ENCODE peak calls at places on chromosomes 11 and 22, in eight cellular contexts. G is ovary; K is SK-N-SH; O is body of pancreas; Y is fibroblast of lung; C is heart left ventricle; I is CD4-positive, alpha-beta memory T cell; D is CD8-positive, alpha-beta memory T cell. V is an unnamed sample. For H3K27me3, the result is how much of the 10 kb centered on the place peaks cover.

GRCh38 chr22:47606426-47606825 is 844.0 kb downstream of the TBC1D22A start:
- DNase-seq in D (no peak), O (no peak), Y (no peak), C (no peak), I (no peak), G (no peak), K (no peak), V (no peak)

GRCh38 chr22:23591203-23591791 is 11.2 kb upstream of the IGLL1 start:
- DNase-seq in K (peak), O (peak), G (peak), C (peak), Y (peak), I (peak), D (peak), V (peak)

GRCh38 chr22:39454385-39454871 is 2.4 kb upstream of the MGAT3 start:
- DNase-seq in K (no peak), C (no peak), O (no peak), Y (peak), D (no peak), I (no peak), G (no peak), V (no peak)

GRCh38 chr11:15688351-15688792 is 573.6 kb downstream of the INSC start:
- DNase-seq in G (no peak), C (peak), I (no peak), D (no peak), Y (peak), K (no peak), O (no peak), V (no peak)

GRCh38 chr11:5204787-5205186 is 4.3 kb upstream of the OR51V1 start:
- DNase-seq in G (no peak), D (no peak), I (no peak), K (peak), C (no peak), O (no peak), Y (peak), V (no peak)

GRCh38 chr11:66956689-66957290 is 1.4 kb downstream of the PC start:
- DNase-seq in O (no peak), Y (peak), K (no peak), D (no peak), G (no peak), C (peak), I (no peak), V (no peak)

GRCh38 chr11:59221438-59221837 is 8.7 kb upstream of the MPEG1 start:
- DNase-seq in C (no peak), Y (peak), K (no peak), G (no peak), I (no peak), D (no peak), O (no peak), V (no peak)

GRCh38 chr11:7595016-7595869 is 78.1 kb downstream of the CYB5R2 start:
- DNase-seq in D (no peak), Y (no peak), K (no peak), O (no peak), I (no peak), G (no peak), C (no peak), V (no peak)

GRCh38 chr22:28141614-28142013 is 222.6 kb upstream of the PITPNB start:
- DNase-seq in K (no peak), I (no peak), Y (peak), D (no peak), O (no peak), G (no peak), C (no peak), V (no peak)

GRCh38 chr11:67396587-67397398 is 4.9 kb downstream of the PPP1CA start:
- DNase-seq in G (no peak), C (no peak), I (no peak), D (no peak), O (no peak), K (no peak), Y (no peak), V (no peak)

GRCh38 chr11:96235725-96236124 is 107.3 kb downstream of the MAML2 start:
- DNase-seq in D (no peak), G (no peak), Y (no peak), K (no peak), I (no peak), O (no peak), C (no peak), V (no peak)

GRCh38 chr11:134925432-134925831 is 513.4 kb upstream of the B3GAT1 start:
- DNase-seq in Y (no peak), O (no peak), G (no peak), C (no peak), D (no peak), K (no peak), I (no peak), V (no peak)

GRCh38 chr11:26331911-26332571 is at the start of gene ANO3:
- DNase-seq in O (peak), D (no peak), K (peak), Y (peak), C (peak), I (no peak), G (peak), V (no peak)

GRCh38 chr11:125105921-125106320 is 5.5 kb downstream of the TMEM218 start:
- DNase-seq in C (no peak), I (no peak), K (no peak), O (no peak), Y (no peak), D (no peak), G (no peak), V (no peak)

GRCh38 chr11:21656065-21656464 is 536.8 kb upstream of the ANO5 start:
- DNase-seq in G (no peak), K (no peak), C (no peak), I (no peak), O (no peak), D (no peak), Y (no peak), V (no peak)

GRCh38 chr11:57763568-57763967 is 2.0 kb downstream of the CTNND1 start:
- DNase-seq in C (no peak), K (peak), D (no peak), Y (peak), I (no peak), G (no peak), O (no peak), V (no peak)

GRCh38 chr11:78943841-78944240 is 369.2 kb upstream of the NARS2 start:
- DNase-seq in K (peak), C (no peak), D (no peak), Y (no peak), O (no peak), G (no peak), I (no peak), V (no peak)

GRCh38 chr22:47402876-47403525 is 640.6 kb downstream of the TBC1D22A start:
- DNase-seq in O (no peak), I (no peak), Y (no peak), D (no peak), K (no peak), C (no peak), G (no peak), V (no peak)

GRCh38 chr11:1882265-1883238 is 9.1 kb downstream of the PRR33 start:
- DNase-seq in G (peak), O (peak), Y (peak), I (peak), K (peak), D (peak), C (peak), V (peak)

GRCh38 chr22:36981247-36981775 is 37.9 kb downstream of the TST start:
- DNase-seq in G (no peak), K (no peak), C (no peak), D (no peak), Y (no peak), O (no peak), I (no peak), V (no peak)

GRCh38 chr22:36986242-36986821 is 32.9 kb downstream of the TST start:
- DNase-seq in G (no peak), C (no peak), D (no peak), I (peak), Y (no peak), K (no peak), O (no peak), V (no peak)

GRCh38 chr22:36982136-36982535 is 37.1 kb downstream of the TST start:
- DNase-seq in G (no peak), Y (no peak), O (no peak), C (no peak), K (no peak), I (no peak), D (no peak), V (no peak)

GRCh38 chr22:36988075-36988474 is 31.2 kb downstream of the TST start:
- DNase-seq in G (no peak), D (no peak), Y (no peak), K (no peak), C (no peak), I (no peak), O (no peak), V (no peak)

GRCh38 chr22:36985490-36985889 is 33.8 kb downstream of the TST start:
- DNase-seq in C (no peak), G (no peak), K (no peak), O (no peak), D (no peak), I (no peak), Y (no peak), V (no peak)
- H3K27me3 ChIP-seq in C (under half), G (under half), K (under half), O (under half), D (under half), I (under half), Y (under half), V (under half)

DNA sequence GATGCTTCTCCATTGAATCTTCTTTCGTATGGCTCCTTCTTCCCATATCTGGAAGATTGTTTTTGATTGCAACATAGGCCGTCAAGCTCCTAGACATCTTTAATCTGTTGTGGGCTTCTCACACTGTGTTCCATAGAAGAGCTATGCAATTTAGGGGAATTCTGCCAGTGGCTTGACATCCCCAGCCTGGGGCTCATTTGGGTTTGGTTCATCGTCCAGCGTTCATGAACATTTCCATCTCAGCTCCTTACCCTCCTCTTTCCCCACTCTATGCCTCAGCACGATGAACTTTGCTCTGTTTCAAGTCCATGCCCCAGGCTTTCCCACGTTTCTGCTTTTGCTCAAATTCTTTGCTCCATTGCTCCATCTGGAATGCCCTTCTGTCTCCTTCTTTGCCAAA is 26.0 kb upstream of the CLMP start:
- DNase-seq in Y (no peak), D (no peak), K (no peak), G (no peak), I (no peak), C (no peak), O (no peak), V (no peak)
- H3K27ac ChIP-seq in Y (no peak), D (no peak), K (no peak), G (no peak), I (no peak), C (no peak), O (no peak), V (no peak)

GRCh38 chr11:20611892-20612291 is 12.5 kb downstream of the SLC6A5 start:
- DNase-seq in D (no peak), O (no peak), I (no peak), Y (no peak), K (no peak), C (no peak), G (no peak), V (no peak)
- H3K27me3 ChIP-seq in D (under half), O (under half), I (under half), Y (under half), K (under half), C (under half), G (under half), V (under half)

GRCh38 chr22:26462971-26463661 is 20.5 kb downstream of the HPS4 start:
- DNase-seq in Y (peak), C (no peak), I (no peak), O (no peak), G (no peak), D (no peak), K (no peak), V (no peak)
- H3K27ac ChIP-seq in Y (no peak), C (no peak), I (no peak), O (no peak), G (no peak), D (no peak), K (no peak), V (no peak)

GRCh38 chr11:16871368-16871767 is 132.9 kb downstream of the C11orf58 start:
- DNase-seq in D (no peak), I (no peak), C (no peak), O (no peak), K (no peak), Y (peak), G (no peak), V (no peak)

GRCh38 chr11:16863382-16863781 is 124.9 kb downstream of the C11orf58 start:
- DNase-seq in O (no peak), Y (peak), K (no peak), C (peak), D (no peak), G (no peak), I (no peak), V (no peak)

GRCh38 chr11:16862733-16863132 is 124.3 kb downstream of the C11orf58 start:
- DNase-seq in D (no peak), C (no peak), I (no peak), K (peak), Y (no peak), O (no peak), G (no peak), V (no peak)

GRCh38 chr11:16861867-16862266 is 123.4 kb downstream of the C11orf58 start:
- DNase-seq in O (no peak), G (no peak), I (no peak), K (no peak), D (no peak), Y (no peak), C (no peak), V (no peak)

GRCh38 chr11:16867097-16867496 is 128.7 kb downstream of the C11orf58 start:
- DNase-seq in C (no peak), D (no peak), I (no peak), O (no peak), Y (no peak), K (no peak), G (no peak), V (no peak)
- H3K27me3 ChIP-seq in C (under half), D (under half), I (under half), O (under half), Y (under half), K (under half), G (under half), V (under half)

DNA sequence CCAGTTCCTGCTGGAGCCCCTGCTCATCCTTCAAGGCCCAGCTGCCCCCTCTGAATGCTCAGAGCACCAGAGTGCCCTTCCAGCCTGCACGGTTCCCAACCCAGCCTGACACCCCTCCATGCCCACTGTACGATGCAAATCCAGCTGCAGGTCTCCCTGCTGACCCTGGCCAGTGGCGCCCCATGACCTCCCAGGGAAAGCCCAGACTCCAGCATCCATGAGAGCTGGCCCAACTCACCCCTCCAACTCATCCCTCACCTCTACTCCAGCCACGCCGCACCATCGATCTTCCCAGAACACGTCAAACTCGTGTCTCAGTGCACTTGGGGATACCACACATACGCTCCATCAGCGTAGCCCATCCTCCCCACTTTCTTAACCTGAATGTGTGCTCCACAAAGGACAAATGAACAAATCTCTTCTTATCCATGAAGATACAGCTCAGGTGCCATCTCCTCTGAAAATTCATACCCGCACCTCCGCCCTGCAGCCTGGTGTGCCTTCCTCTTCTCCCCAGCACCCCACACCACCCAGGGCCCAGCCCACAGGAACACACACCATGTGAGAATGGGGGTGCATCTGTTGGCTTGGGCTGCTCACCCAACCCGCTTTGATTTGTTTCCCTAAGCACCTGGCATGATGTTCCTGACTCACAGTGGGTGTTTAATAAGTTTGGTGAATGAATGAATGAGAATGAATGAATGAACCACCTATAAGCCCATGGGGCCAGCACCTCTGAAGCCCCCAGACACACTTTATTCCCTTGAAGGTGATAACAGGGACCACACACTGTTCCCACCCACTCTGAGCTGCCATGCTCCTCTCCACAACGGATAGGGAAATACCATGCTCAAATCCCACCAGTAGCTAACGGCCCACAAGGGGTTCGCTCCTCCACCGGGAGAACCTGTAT is 6.2 kb downstream of the PLA2G6 start:
- DNase-seq in Y (no peak), K (no peak), C (no peak), O (no peak), D (no peak), I (no peak), G (no peak), V (no peak)
- H3K27ac ChIP-seq in Y (peak), K (no peak), C (peak), O (peak), D (no peak), I (peak), G (peak), V (no peak)

GRCh38 chr11:44885919-44886318 is 64.8 kb downstream of the TP53I11 start:
- DNase-seq in K (no peak), O (no peak), D (no peak), G (no peak), Y (no peak), C (no peak), I (no peak), V (no peak)
- H3K27me3 ChIP-seq in K (under half), O (under half), D (under half), G (under half), Y (under half), C (under half), I (under half), V (under half)

V was measured in CD4-positive, CD25-positive, alpha-beta regulatory T cell.